ENCODE peak calls at places on chromosomes 3 and 15, in six cellular contexts. S, J, R, P, F and Z are unnamed samples.

GRCh38 chr3:58824285-58824684 is 157.7 kb upstream of the FAM3D start:
- DNase-seq in S (peak), J (peak), R (no peak), P (peak), F (peak), Z (no peak)

GRCh38 chr3:52781741-52782140 is 4.3 kb downstream of the ITIH1 start:
- DNase-seq in S (no peak), J (no peak), R (no peak), P (peak), F (no peak), Z (no peak)

GRCh38 chr15:23472033-23472432 is 25.0 kb upstream of the GOLGA6L2 start:
- DNase-seq in S (no peak), J (no peak), R (no peak), P (no peak), F (no peak), Z (no peak)

GRCh38 chr3:133547432-133548041 is 25.9 kb upstream of the CDV3 start:
- DNase-seq in S (no peak), J (peak), R (no peak), P (no peak), F (peak), Z (no peak)

GRCh38 chr15:70421197-70421482 is 323.4 kb upstream of the TLE3 start:
- DNase-seq in S (no peak), J (no peak), R (no peak), P (no peak), F (no peak), Z (no peak)

GRCh38 chr15:49808341-49808740 is 187.5 kb downstream of the DTWD1 start:
- DNase-seq in S (no peak), J (no peak), R (no peak), P (no peak), F (no peak), Z (no peak)

GRCh38 chr3:5017953-5018531 is 38.8 kb downstream of the BHLHE40 start:
- DNase-seq in S (no peak), J (no peak), R (peak), P (no peak), F (no peak), Z (no peak)

GRCh38 chr3:188362405-188362831 is 208.5 kb downstream of the LPP start:
- DNase-seq in S (no peak), J (peak), R (no peak), P (no peak), F (no peak), Z (no peak)

GRCh38 chr3:85977615-85978338 is 1013.2 kb downstream of the VGLL3 start:
- DNase-seq in S (no peak), J (no peak), R (no peak), P (no peak), F (no peak), Z (no peak)

GRCh38 chr3:154152741-154153140 is 31.6 kb downstream of the ARHGEF26 start:
- DNase-seq in S (no peak), J (no peak), R (no peak), P (no peak), F (no peak), Z (no peak)

GRCh38 chr3:66378256-66378655 is 122.6 kb downstream of the LRIG1 start:
- DNase-seq in S (no peak), J (no peak), R (no peak), P (no peak), F (no peak), Z (peak)

GRCh38 chr3:85387913-85388510 is 429.2 kb downstream of the CADM2 start:
- DNase-seq in S (no peak), J (no peak), R (no peak), P (no peak), F (no peak), Z (no peak)

GRCh38 chr3:41612853-41613252 is 349.1 kb downstream of the ULK4 start:
- DNase-seq in S (no peak), J (no peak), R (no peak), P (no peak), F (no peak), Z (no peak)

GRCh38 chr15:69478259-69478687 is 25.7 kb downstream of the RPLP1 start:
- DNase-seq in S (no peak), J (peak), R (no peak), P (no peak), F (no peak), Z (no peak)

GRCh38 chr15:40286061-40286532 is 3.2 kb upstream of the ANKRD63 start:
- DNase-seq in S (no peak), J (no peak), R (peak), P (peak), F (no peak), Z (no peak)

GRCh38 chr3:71035314-71035713 is 548.2 kb downstream of the FOXP1 start:
- DNase-seq in S (peak), J (peak), R (no peak), P (no peak), F (no peak), Z (no peak)

GRCh38 chr3:187450791-187451190 is 82.6 kb downstream of the RTP4 start:
- DNase-seq in S (no peak), J (no peak), R (no peak), P (no peak), F (no peak), Z (no peak)

GRCh38 chr3:72487078-72487765 is 361.0 kb downstream of the SHQ1 start:
- DNase-seq in S (peak), J (peak), R (peak), P (no peak), F (peak), Z (no peak)

GRCh38 chr3:65344444-65344843 is 656.6 kb upstream of the ADAMTS9 start:
- DNase-seq in S (no peak), J (no peak), R (no peak), P (no peak), F (no peak), Z (no peak)

GRCh38 chr3:13150624-13151023 is 77.4 kb upstream of the IQSEC1 start:
- DNase-seq in S (no peak), J (no peak), R (peak), P (no peak), F (no peak), Z (no peak)

GRCh38 chr3:124577494-124578167 is 152.6 kb upstream of the UMPS start:
- DNase-seq in S (no peak), J (no peak), R (no peak), P (no peak), F (no peak), Z (no peak)

GRCh38 chr3:147652682-147653081 is 243.5 kb downstream of the ZIC1 start:
- DNase-seq in S (no peak), J (no peak), R (no peak), P (no peak), F (no peak), Z (no peak)

GRCh38 chr15:26971303-26972018 is 480 bp downstream of the GABRG3 start:
- DNase-seq in S (no peak), J (no peak), R (peak), P (no peak), F (no peak), Z (no peak)

GRCh38 chr3:107870989-107871638 is 219.7 kb downstream of the CD47 start:
- DNase-seq in S (no peak), J (no peak), R (no peak), P (no peak), F (no peak), Z (no peak)

GRCh38 chr15:28190391-28191174 is 91.5 kb upstream of the OCA2 start:
- DNase-seq in S (no peak), J (no peak), R (no peak), P (no peak), F (no peak), Z (peak)

GRCh38 chr3:150737874-150738679 is 24.9 kb downstream of the SIAH2 start:
- DNase-seq in S (no peak), J (peak), R (no peak), P (no peak), F (no peak), Z (no peak)

GRCh38 chr15:35669457-35670045 is 123.6 kb upstream of the DPH6 start:
- DNase-seq in S (no peak), J (no peak), R (no peak), P (no peak), F (no peak), Z (no peak)

GRCh38 chr15:54312528-54312927 is 334.3 kb downstream of the UNC13C start:
- DNase-seq in S (no peak), J (no peak), R (no peak), P (no peak), F (no peak), Z (no peak)

GRCh38 chr3:104989878-104990277 is 376.8 kb upstream of the ALCAM start:
- DNase-seq in S (no peak), J (peak), R (no peak), P (no peak), F (no peak), Z (no peak)

GRCh38 chr3:61008168-61008737 is 243.0 kb downstream of the FHIT start:
- DNase-seq in S (no peak), J (no peak), R (no peak), P (no peak), F (peak), Z (no peak)

GRCh38 chr3:185069583-185070030 is 83.3 kb downstream of the C3orf70 start:
- DNase-seq in S (no peak), J (no peak), R (no peak), P (no peak), F (no peak), Z (no peak)

GRCh38 chr15:67834593-67835348 is 5.1 kb downstream of the RNU6-1 start:
- DNase-seq in S (no peak), J (no peak), R (no peak), P (no peak), F (no peak), Z (no peak)

GRCh38 chr3:179452166-179452544 is 885 bp upstream of the GNB4 start:
- DNase-seq in S (peak), J (peak), R (no peak), P (no peak), F (no peak), Z (no peak)
- H3K4me3 ChIP-seq in S (peak), J (no peak), R (peak), P (peak), F (peak), Z (no peak)

GRCh38 chr15:73540161-73540560 is 93.0 kb downstream of the NPTN start:
- DNase-seq in S (no peak), J (peak), R (no peak), P (no peak), F (no peak), Z (no peak)
- H3K4me3 ChIP-seq in S (no peak), J (no peak), R (no peak), P (no peak), F (no peak), Z (no peak)

GRCh38 chr3:116444099-116444700 is 1.1 kb downstream of the LSAMP start:
- DNase-seq in S (no peak), J (peak), R (no peak), P (no peak), F (no peak), Z (no peak)

GRCh38 chr3:116445291-116445841 is at the start of gene LSAMP:
- DNase-seq in S (no peak), J (peak), R (no peak), P (peak), F (peak), Z (no peak)

GRCh38 chr3:116443096-116443793 is 2.0 kb downstream of the LSAMP start:
- DNase-seq in S (no peak), J (peak), R (no peak), P (no peak), F (no peak), Z (no peak)

GRCh38 chr3:116446037-116446436 is 750 bp upstream of the LSAMP start:
- DNase-seq in S (no peak), J (peak), R (no peak), P (no peak), F (no peak), Z (no peak)

DNA sequence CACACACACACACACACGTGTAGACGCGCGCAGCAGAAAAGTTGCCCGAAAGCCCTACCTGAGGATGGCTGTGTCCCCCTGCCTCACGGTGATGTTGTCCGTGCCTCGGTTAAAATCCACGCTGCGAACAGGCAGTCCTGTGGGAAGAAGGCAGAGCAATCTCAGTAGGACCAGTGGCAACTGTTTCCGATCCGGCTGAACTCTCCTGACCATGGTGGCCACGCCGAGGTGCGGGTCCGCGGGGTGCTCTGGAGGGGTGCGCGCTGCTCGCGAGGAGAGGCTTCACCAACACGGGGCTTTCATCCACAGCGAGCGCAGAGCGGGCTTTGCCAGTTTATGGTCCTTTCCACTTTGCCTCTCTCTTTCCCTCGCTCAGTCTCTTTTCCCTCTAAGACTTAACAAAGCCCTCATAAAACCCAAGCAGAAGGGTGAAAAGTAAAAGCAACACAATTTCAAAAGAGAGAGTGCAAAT is 432 bp downstream of the LSAMP start:
- DNase-seq in S (no peak), J (peak), R (no peak), P (no peak), F (no peak), Z (no peak)
- H3K4me3 ChIP-seq in S (peak), J (peak), R (peak), P (peak), F (peak), Z (no peak)

DNA sequence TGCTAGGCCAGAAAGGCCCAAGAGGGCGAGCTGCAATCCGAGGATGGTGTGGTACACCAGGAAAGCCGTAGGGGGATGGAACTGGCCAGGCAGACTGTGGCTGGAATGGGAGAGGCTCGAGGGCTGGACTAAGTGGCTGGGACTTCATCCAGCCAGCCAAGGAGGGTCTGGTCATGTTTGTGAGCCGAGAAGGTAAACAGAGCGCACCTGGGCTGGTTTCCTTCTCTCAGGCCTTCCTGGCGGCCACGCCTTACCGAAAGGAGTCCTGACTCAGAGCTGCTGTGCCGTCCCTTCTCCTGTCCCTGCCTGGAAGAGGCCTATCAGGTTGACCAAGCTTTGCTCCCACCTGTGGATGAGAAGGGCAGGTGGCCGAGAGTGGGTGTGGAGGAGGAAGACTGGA is 71.5 kb upstream of the GATM start:
- DNase-seq in S (no peak), J (no peak), R (no peak), P (no peak), F (peak), Z (no peak)
- H3K4me3 ChIP-seq in S (no peak), J (no peak), R (no peak), P (no peak), F (no peak), Z (no peak)

GRCh38 chr15:90553248-90553745 is 23.6 kb downstream of the CRTC3 start:
- DNase-seq in S (peak), J (peak), R (no peak), P (no peak), F (no peak), Z (no peak)
- H3K4me3 ChIP-seq in S (no peak), J (no peak), R (peak), P (no peak), F (no peak), Z (no peak)

GRCh38 chr3:122536634-122537033 is 21.9 kb upstream of the KPNA1 start:
- DNase-seq in S (no peak), J (no peak), R (no peak), P (no peak), F (no peak), Z (no peak)

GRCh38 chr3:122533480-122533879 is 18.7 kb upstream of the KPNA1 start:
- DNase-seq in S (no peak), J (no peak), R (no peak), P (no peak), F (no peak), Z (no peak)

GRCh38 chr3:122533931-122534334 is 19.2 kb upstream of the KPNA1 start:
- DNase-seq in S (peak), J (peak), R (no peak), P (no peak), F (no peak), Z (no peak)

GRCh38 chr3:122530164-122530563 is 15.4 kb upstream of the KPNA1 start:
- DNase-seq in S (no peak), J (no peak), R (no peak), P (no peak), F (no peak), Z (no peak)

GRCh38 chr3:122535964-122536363 is 21.2 kb upstream of the KPNA1 start:
- DNase-seq in S (no peak), J (no peak), R (no peak), P (no peak), F (no peak), Z (no peak)
- H3K4me3 ChIP-seq in S (no peak), J (no peak), R (no peak), P (no peak), F (no peak), Z (no peak)

DNA sequence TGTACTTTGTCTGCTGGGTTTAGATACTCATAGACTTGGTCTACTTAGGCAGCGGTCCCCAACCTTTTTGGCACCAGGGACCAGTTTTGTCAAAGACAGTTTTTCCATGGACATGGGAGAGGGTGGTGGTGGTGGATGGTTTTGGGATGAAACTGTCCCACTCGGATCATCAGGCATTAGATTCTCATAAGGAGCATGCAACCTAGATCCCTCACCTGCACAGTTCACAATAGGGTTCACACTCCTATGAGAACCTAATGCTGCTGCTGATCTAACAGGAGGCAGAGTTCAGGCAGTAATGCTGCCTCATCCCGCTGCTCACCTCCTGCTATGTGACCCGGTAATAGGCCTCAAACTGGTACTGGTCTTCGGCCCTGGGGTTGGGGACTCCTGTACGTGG is 45.3 kb downstream of the CMSS1 start:
- DNase-seq in S (no peak), J (no peak), R (no peak), P (no peak), F (no peak), Z (no peak)
- H3K4me3 ChIP-seq in S (no peak), J (no peak), R (no peak), P (no peak), F (no peak), Z (no peak)